ENCODE peak calls at places on chromosomes 6 and 20, in nine cellular contexts. X is left ventricle myocardium inferior, W is cardiac fibroblast, R is heart right ventricle, E is fibroblast of mammary gland, O is Peyer's patch, L is IMR-90, Y is kidney epithelial cell, S is Panc1. Z is an unnamed sample.

GRCh38 chr6:165858571-165858970 is 195.5 kb upstream of the PDE10A start:
- DNase-seq in X (no peak), W (peak), R (no peak), E (no peak), O (no peak), L (peak), Y (no peak), S (no peak), Z (no peak)

GRCh38 chr6:162344935-162345599 is 382.5 kb downstream of the PRKN start:
- DNase-seq in X (no peak), W (peak), R (no peak), E (peak), O (no peak), L (no peak), Y (peak), S (no peak), Z (peak)

GRCh38 chr6:56995347-56995746 is 40.4 kb downstream of the BEND6 start:
- DNase-seq in X (no peak), W (no peak), R (no peak), E (no peak), O (no peak), L (no peak), Y (no peak), S (no peak), Z (peak)

GRCh38 chr6:143346004-143346403 is 104.5 kb downstream of the ADAT2 start:
- DNase-seq in X (no peak), W (no peak), R (peak), E (no peak), O (no peak), L (no peak), Y (no peak), S (no peak), Z (no peak)

GRCh38 chr6:112214749-112215269 is 39.6 kb downstream of the LAMA4 start:
- DNase-seq in X (no peak), W (no peak), R (no peak), E (no peak), O (no peak), L (peak), Y (no peak), S (no peak), Z (no peak)

GRCh38 chr20:49185071-49185757 is 2.9 kb downstream of the STAU1 start:
- DNase-seq in X (no peak), W (no peak), R (no peak), E (no peak), O (no peak), L (no peak), Y (no peak), S (no peak), Z (no peak)

GRCh38 chr6:11714116-11714797 is 64.3 kb downstream of the ADTRP start:
- DNase-seq in X (no peak), W (no peak), R (no peak), E (no peak), O (peak), L (no peak), Y (no peak), S (no peak), Z (no peak)

GRCh38 chr20:56431451-56431850 is 19.4 kb downstream of the CASS4 start:
- DNase-seq in X (no peak), W (no peak), R (no peak), E (no peak), O (no peak), L (no peak), Y (no peak), S (no peak), Z (no peak)

GRCh38 chr6:39338406-39338805 is 15.9 kb upstream of the KCNK16 start:
- DNase-seq in X (no peak), W (no peak), R (no peak), E (no peak), O (no peak), L (no peak), Y (no peak), S (no peak), Z (no peak)

GRCh38 chr20:20814685-20815084 is 102.2 kb upstream of the RALGAPA2 start:
- DNase-seq in X (no peak), W (no peak), R (no peak), E (peak), O (no peak), L (no peak), Y (no peak), S (no peak), Z (no peak)

GRCh38 chr6:5260111-5260620 is 584 bp downstream of the LYRM4 start:
- DNase-seq in X (no peak), W (peak), R (peak), E (peak), O (peak), L (peak), Y (peak), S (peak), Z (peak)

GRCh38 chr20:652611-653109 is 340 bp downstream of the SRXN1 start:
- DNase-seq in X (no peak), W (peak), R (peak), E (peak), O (no peak), L (peak), Y (no peak), S (no peak), Z (peak)

GRCh38 chr6:166194885-166195860 is 27.5 kb upstream of the TBXT start:
- DNase-seq in X (no peak), W (no peak), R (no peak), E (no peak), O (no peak), L (no peak), Y (no peak), S (no peak), Z (no peak)

GRCh38 chr6:37804676-37805075 is 14.9 kb upstream of the ZFAND3 start:
- DNase-seq in X (no peak), W (no peak), R (no peak), E (peak), O (no peak), L (no peak), Y (no peak), S (no peak), Z (no peak)

GRCh38 chr6:21726676-21727075 is 133.1 kb downstream of the SOX4 start:
- DNase-seq in X (no peak), W (no peak), R (no peak), E (no peak), O (no peak), L (no peak), Y (no peak), S (no peak), Z (no peak)

GRCh38 chr6:154457881-154458284 is 52.6 kb downstream of the CNKSR3 start:
- DNase-seq in X (no peak), W (no peak), R (no peak), E (no peak), O (no peak), L (no peak), Y (no peak), S (no peak), Z (peak)

GRCh38 chr6:102390541-102390940 is 997.0 kb downstream of the GRIK2 start:
- DNase-seq in X (no peak), W (no peak), R (no peak), E (no peak), O (no peak), L (no peak), Y (no peak), S (no peak), Z (no peak)

GRCh38 chr20:32902456-32903420 is 44.0 kb downstream of the EFCAB8 start:
- DNase-seq in X (peak), W (peak), R (peak), E (peak), O (peak), L (peak), Y (no peak), S (peak), Z (peak)

GRCh38 chr6:33112148-33112547 is 36.4 kb downstream of the HLA-DPB1 start:
- DNase-seq in X (no peak), W (peak), R (peak), E (peak), O (peak), L (peak), Y (peak), S (no peak), Z (peak)

GRCh38 chr6:32852844-32853540 is 512 bp downstream of the TAP1 start:
- DNase-seq in X (peak), W (peak), R (peak), E (peak), O (peak), L (peak), Y (no peak), S (no peak), Z (peak)

GRCh38 chr20:62365814-62366369 is 1.2 kb downstream of the LAMA5 start:
- DNase-seq in X (peak), W (peak), R (no peak), E (no peak), O (no peak), L (no peak), Y (no peak), S (no peak), Z (peak)

GRCh38 chr6:149233056-149233715 is 84.3 kb upstream of the TAB2 start:
- DNase-seq in X (no peak), W (peak), R (no peak), E (peak), O (no peak), L (peak), Y (peak), S (peak), Z (peak)

GRCh38 chr6:73231986-73232391 is 6.7 kb upstream of the KHDC1L start:
- DNase-seq in X (no peak), W (no peak), R (no peak), E (no peak), O (no peak), L (no peak), Y (no peak), S (no peak), Z (no peak)

GRCh38 chr20:17822039-17822438 is 122.3 kb downstream of the BANF2 start:
- DNase-seq in X (no peak), W (peak), R (no peak), E (peak), O (no peak), L (peak), Y (no peak), S (no peak), Z (no peak)

GRCh38 chr6:33091957-33092356 is 16.2 kb downstream of the HLA-DPB1 start:
- DNase-seq in X (no peak), W (no peak), R (no peak), E (no peak), O (peak), L (no peak), Y (no peak), S (no peak), Z (no peak)

GRCh38 chr6:140062042-140063041 is 687.9 kb upstream of the CITED2 start:
- DNase-seq in X (peak), W (peak), R (peak), E (peak), O (peak), L (peak), Y (peak), S (no peak), Z (peak)

GRCh38 chr20:43514062-43514971 is 6.8 kb downstream of the L3MBTL1 start:
- DNase-seq in X (peak), W (peak), R (peak), E (peak), O (peak), L (peak), Y (peak), S (peak), Z (peak)

GRCh38 chr6:100700009-100700408 is 181.1 kb downstream of the ASCC3 start:
- DNase-seq in X (no peak), W (no peak), R (no peak), E (no peak), O (no peak), L (no peak), Y (no peak), S (no peak), Z (no peak)

GRCh38 chr6:46103437-46103836 is 26.4 kb upstream of the ENPP4 start:
- DNase-seq in X (no peak), W (peak), R (no peak), E (peak), O (no peak), L (no peak), Y (no peak), S (no peak), Z (no peak)

GRCh38 chr6:85472744-85473143 is 22.9 kb downstream of the NT5E start:
- DNase-seq in X (no peak), W (peak), R (no peak), E (no peak), O (no peak), L (peak), Y (no peak), S (no peak), Z (no peak)

GRCh38 chr6:162363757-162364156 is 363.8 kb downstream of the PRKN start:
- DNase-seq in X (no peak), W (peak), R (no peak), E (peak), O (no peak), L (no peak), Y (no peak), S (no peak), Z (no peak)

GRCh38 chr6:44567406-44567805 is 179.9 kb downstream of the CDC5L start:
- DNase-seq in X (no peak), W (peak), R (no peak), E (no peak), O (no peak), L (no peak), Y (no peak), S (no peak), Z (no peak)

GRCh38 chr6:10542135-10542689 is 21.1 kb downstream of the GCNT2 start:
- DNase-seq in X (no peak), W (no peak), R (no peak), E (no peak), O (no peak), L (no peak), Y (no peak), S (no peak), Z (no peak)

GRCh38 chr6:170087946-170088348 is 202.9 kb downstream of the DLL1 start:
- DNase-seq in X (peak), W (no peak), R (no peak), E (no peak), O (peak), L (no peak), Y (no peak), S (no peak), Z (no peak)

DNA sequence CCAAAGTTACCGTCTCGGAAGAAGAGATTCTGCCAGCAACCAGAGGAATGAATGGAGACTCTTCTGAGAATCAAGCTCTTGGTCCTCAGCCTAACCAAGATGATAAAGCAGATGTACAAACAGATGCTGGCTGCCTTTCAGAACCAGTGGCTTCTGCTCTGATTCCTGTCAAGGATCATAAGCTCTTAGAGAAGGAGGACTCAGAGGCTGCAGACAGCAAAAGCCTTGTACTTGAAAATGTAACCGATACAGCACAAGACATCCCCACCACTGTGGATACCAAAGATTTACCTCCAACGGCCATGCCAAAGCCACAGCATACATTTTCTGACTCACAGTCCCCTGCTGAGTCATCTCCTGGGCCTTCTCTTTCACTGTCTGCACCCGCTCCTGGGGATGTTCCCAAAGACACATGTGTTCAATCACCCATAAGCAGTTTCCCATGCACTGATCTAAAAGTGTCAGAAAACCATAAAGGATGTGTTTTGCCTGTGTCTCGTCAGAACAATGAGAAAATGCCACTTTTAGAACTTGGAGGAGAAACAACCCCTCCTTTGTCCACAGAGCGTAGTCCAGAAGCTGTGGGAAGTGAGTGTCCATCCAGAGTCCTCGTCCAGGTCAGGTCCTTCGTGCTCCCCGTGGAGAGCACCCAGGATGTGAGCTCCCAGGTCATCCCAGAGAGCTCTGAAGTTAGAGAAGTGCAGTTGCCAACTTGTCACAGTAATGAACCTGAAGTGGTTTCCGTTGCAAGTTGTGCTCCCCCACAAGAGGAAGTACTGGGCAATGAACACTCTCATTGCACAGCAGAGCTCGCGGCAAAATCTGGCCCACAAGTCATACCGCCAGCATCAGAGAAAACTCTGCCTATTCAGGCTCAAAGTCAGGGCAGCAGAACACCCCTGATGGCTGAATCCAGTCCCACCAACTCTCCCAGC is 109.6 kb downstream of the RTN4IP1 start:
- DNase-seq in X (no peak), W (peak), R (no peak), E (peak), O (peak), L (peak), Y (peak), S (peak), Z (peak)
- H3K4me3 ChIP-seq in X (no peak), W (no peak), R (no peak), E (peak), O (peak), L (no peak), Y (no peak), S (peak), Z (peak)

GRCh38 chr6:42175860-42176259 is 2.7 kb downstream of the GUCA1A start:
- DNase-seq in X (no peak), W (no peak), R (no peak), E (no peak), O (no peak), L (no peak), Y (no peak), S (no peak), Z (no peak)
- TF ChIP-seq CTCF in X (no peak), W (peak), R (no peak), E (peak), O (no peak), L (peak), Y (peak), S (no peak), Z (peak)

GRCh38 chr6:43243649-43244321 is 504 bp downstream of the TTBK1 start:
- DNase-seq in X (no peak), W (no peak), R (no peak), E (no peak), O (no peak), L (no peak), Y (no peak), S (no peak), Z (no peak)
- H3K4me3 ChIP-seq in X (no peak), W (no peak), R (no peak), E (no peak), O (no peak), L (no peak), Y (no peak), S (no peak), Z (no peak)

GRCh38 chr6:167208819-167209576 is 51.2 kb upstream of the GPR31 start:
- DNase-seq in X (no peak), W (no peak), R (no peak), E (no peak), O (no peak), L (no peak), Y (no peak), S (no peak), Z (no peak)
- TF ChIP-seq CTCF in X (no peak), W (no peak), R (no peak), E (no peak), O (no peak), L (no peak), Y (no peak), S (no peak), Z (no peak)

GRCh38 chr6:51996296-51996947 is 91.0 kb downstream of the PKHD1 start:
- DNase-seq in X (no peak), W (no peak), R (no peak), E (no peak), O (no peak), L (no peak), Y (no peak), S (no peak), Z (no peak)
- H3K4me3 ChIP-seq in X (no peak), W (no peak), R (no peak), E (no peak), O (no peak), L (no peak), Y (no peak), S (no peak), Z (no peak)

GRCh38 chr6:34350100-34350936 is 42.2 kb downstream of the NUDT3 start:
- DNase-seq in X (no peak), W (no peak), R (no peak), E (no peak), O (no peak), L (peak), Y (no peak), S (no peak), Z (no peak)
- TF ChIP-seq CTCF in X (no peak), W (no peak), R (no peak), E (no peak), O (no peak), L (no peak), Y (no peak), S (no peak), Z (no peak)

DNA sequence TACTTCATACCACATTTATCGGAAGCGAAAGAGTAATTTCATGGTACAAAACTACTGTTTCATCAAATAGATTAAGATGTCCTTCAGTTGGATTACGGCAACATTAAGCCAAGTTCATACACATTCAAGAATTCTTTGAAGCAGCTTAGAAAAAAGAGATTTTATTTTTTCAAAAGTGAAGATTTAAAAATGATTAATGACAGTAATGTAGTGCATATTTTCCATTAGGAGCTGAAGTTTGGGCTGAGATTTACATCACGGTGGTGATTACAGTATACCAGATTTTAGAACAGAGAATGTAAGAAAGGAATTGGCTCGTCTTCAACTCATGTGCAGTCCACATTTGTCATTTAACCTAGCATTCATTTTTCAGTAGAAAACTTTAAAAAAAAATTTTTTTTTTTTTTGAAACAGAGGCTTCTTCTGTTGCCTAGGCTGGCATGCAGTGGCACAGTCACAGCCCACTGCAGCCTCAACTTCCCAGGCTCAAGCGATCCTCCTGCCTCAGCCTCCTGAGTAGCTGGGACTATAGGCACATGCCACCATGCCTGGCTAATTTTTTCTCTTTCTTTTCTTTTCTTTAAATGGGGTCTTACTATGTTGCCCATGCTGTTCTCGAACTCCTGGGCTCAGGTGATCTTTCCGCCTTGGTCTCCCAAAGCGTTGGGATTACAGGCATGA is 1.9 kb downstream of the SYNJ2 start:
- DNase-seq in X (no peak), W (peak), R (no peak), E (peak), O (no peak), L (peak), Y (no peak), S (no peak), Z (no peak)
- H3K4me3 ChIP-seq in X (peak), W (no peak), R (no peak), E (peak), O (no peak), L (peak), Y (peak), S (peak), Z (no peak)

GRCh38 chr6:17585766-17586502 is 14.2 kb upstream of the FAM8A1 start:
- DNase-seq in X (no peak), W (no peak), R (no peak), E (no peak), O (no peak), L (no peak), Y (no peak), S (no peak), Z (peak)
- TF ChIP-seq CTCF in X (no peak), W (peak), R (no peak), E (no peak), O (peak), L (peak), Y (peak), S (peak), Z (peak)

GRCh38 chr6:90297866-90298381 is 1.3 kb upstream of the BACH2 start:
- DNase-seq in X (no peak), W (no peak), R (no peak), E (no peak), O (no peak), L (no peak), Y (no peak), S (no peak), Z (no peak)
- H3K4me3 ChIP-seq in X (no peak), W (no peak), R (no peak), E (no peak), O (no peak), L (no peak), Y (no peak), S (no peak), Z (no peak)